ENCODE peak calls at places on chromosomes 16 and 17, in six cellular contexts. V is hippocampal formation; K is activated CD8-positive, alpha-beta memory T cell treated with anti-CD3 and anti-CD28 coated beads, Interleukin-2, amount 10 ng/mL, durations not matched to agents 7 days and 5 days; S is COR-L47; R is prostate gland; Y is body of pancreas. G is an unnamed sample.

GRCh38 chr17:65593092-65593869 is 31.8 kb upstream of the AXIN2 start:
- DNase-seq in R (no peak), K (no peak), V (no peak), Y (no peak), S (no peak), G (no peak)

GRCh38 chr17:13320046-13320785 is 281.5 kb downstream of the HS3ST3A1 start:
- DNase-seq in R (no peak), Y (no peak), S (no peak), K (no peak), V (no peak), G (no peak)

GRCh38 chr17:58262149-58262548 is 18.6 kb downstream of the MPO start:
- DNase-seq in K (peak; percentile 19), V (no peak), S (no peak), R (no peak), Y (no peak), G (no peak)

GRCh38 chr17:81923302-81924260 is 4.0 kb downstream of the MAFG start:
- DNase-seq in K (no peak), S (no peak), R (no peak), V (no peak), Y (peak; percentile 65), G (no peak)

GRCh38 chr17:56392274-56392673 is 201.2 kb upstream of the NOG start:
- DNase-seq in Y (no peak), S (no peak), K (no peak), V (no peak), R (no peak), G (no peak)

GRCh38 chr17:79681101-79681621 is 49.6 kb upstream of the ENPP7 start:
- DNase-seq in K (no peak), V (no peak), R (no peak), S (no peak), Y (no peak), G (no peak)

GRCh38 chr17:77440571-77440981 is 299.8 kb downstream of the SEC14L1 start:
- DNase-seq in R (no peak), S (no peak), V (peak; percentile 34), Y (no peak), K (peak; percentile 75), G (no peak)

GRCh38 chr16:495127-495748 is 32.3 kb upstream of the CAPN15 start:
- DNase-seq in K (peak; percentile 69), R (no peak), S (peak; percentile 28), V (no peak), Y (peak; percentile 42), G (no peak)